ENCODE peak calls at places on chromosome 3, in seven cellular contexts. A is colonic mucosa, E is RWPE1, R is psoas muscle, V is upper lobe of right lung, O is substantia nigra, K is cardiac muscle cell. S is an unnamed sample.

GRCh38 chr3:196989721-196990262 is 21.2 kb upstream of the PIGZ start:
- DNase-seq in O (no peak), V (peak; percentile 61), R (peak; percentile 38), E (no peak), K (no peak), A (no peak), S (no peak)

GRCh38 chr3:25460751-25461150 is 32.7 kb downstream of the RARB start:
- DNase-seq in O (no peak), A (no peak), E (no peak), R (no peak), K (no peak), V (no peak), S (no peak)

GRCh38 chr3:157104521-157104920 is 55.4 kb downstream of the CCNL1 start:
- DNase-seq in A (no peak), O (no peak), R (no peak), E (no peak), V (no peak), K (no peak), S (no peak)

GRCh38 chr3:103794656-103795055 is 1359.8 kb downstream of the ZPLD1 start:
- DNase-seq in K (peak; percentile 23), E (no peak), R (no peak), V (no peak), A (no peak), O (no peak), S (no peak)

GRCh38 chr3:21170964-21171363 is 580.0 kb downstream of the ZNF385D start:
- DNase-seq in A (no peak), O (no peak), K (peak; percentile 37), V (no peak), E (no peak), R (no peak), S (no peak)

GRCh38 chr3:29618395-29619291 is 337.8 kb downstream of the RBMS3 start:
- DNase-seq in R (no peak), O (no peak), K (no peak), E (no peak), A (no peak), V (no peak), S (no peak)

GRCh38 chr3:122727766-122728165 is 47.1 kb downstream of the PARP14 start:
- DNase-seq in E (no peak), V (no peak), K (no peak), O (no peak), R (no peak), A (no peak), S (no peak)

GRCh38 chr3:123374016-123374415 is 74.9 kb downstream of the ADCY5 start:
- DNase-seq in A (no peak), R (no peak), O (no peak), K (no peak), E (no peak), V (peak; percentile 9), S (no peak)

GRCh38 chr3:116444819-116445290 is 432 bp downstream of the LSAMP start:
- DNase-seq in R (no peak), E (no peak), V (no peak), O (peak; percentile 64), A (no peak), K (peak; percentile 41), S (no peak)

GRCh38 chr3:156643729-156644389 is 30.5 kb upstream of the TIPARP start:
- DNase-seq in A (peak; percentile 27), K (peak; percentile 51), E (no peak), O (no peak), V (no peak), R (no peak), S (no peak)

GRCh38 chr3:180294282-180295027 is 257.7 kb upstream of the PEX5L start:
- DNase-seq in R (no peak), A (no peak), E (no peak), V (no peak), O (no peak), K (no peak), S (no peak)

GRCh38 chr3:61061092-61061723 is 190.0 kb downstream of the FHIT start:
- DNase-seq in K (no peak), R (no peak), A (no peak), V (no peak), E (no peak), O (no peak), S (no peak)

GRCh38 chr3:14525685-14526631 is 14.2 kb downstream of the GRIP2 start:
- DNase-seq in O (no peak), V (peak; percentile 42), A (no peak), R (peak; percentile 60), K (no peak), E (no peak), S (no peak)
- H3K27ac ChIP-seq in O (no peak overlapping the region), V (no peak overlapping the region), A (no peak overlapping the region), R (peak overlapping the region; percentile 94), K (no peak overlapping the region), E (no peak overlapping the region), S (peak overlapping the region; percentile 95)

GRCh38 chr3:64213224-64213893 is 11.9 kb downstream of the PRICKLE2 start:
- DNase-seq in E (no peak), K (no peak), R (no peak), V (no peak), A (no peak), O (no peak), S (no peak)
- H3K27ac ChIP-seq in E (peak overlapping the region; percentile 85), K (no peak overlapping the region), R (peak overlapping the region; percentile 63), V (peak overlapping the region; percentile 55), A (no peak overlapping the region), O (no peak overlapping the region), S (peak overlapping the region; percentile 82)

GRCh38 chr3:13152826-13153710 is 79.8 kb upstream of the IQSEC1 start:
- DNase-seq in O (no peak), V (peak; percentile 36), A (no peak), E (no peak), K (no peak), R (no peak), S (no peak)

GRCh38 chr3:13148126-13148525 is 74.9 kb upstream of the IQSEC1 start:
- DNase-seq in R (no peak), K (no peak), E (no peak), O (no peak), A (no peak), V (no peak), S (no peak)

GRCh38 chr3:13148561-13149330 is 75.5 kb upstream of the IQSEC1 start:
- DNase-seq in A (no peak), R (no peak), O (no peak), E (no peak), K (peak; percentile 16), V (peak; percentile 51), S (no peak)

GRCh38 chr3:13149331-13150203 is 76.3 kb upstream of the IQSEC1 start:
- DNase-seq in A (no peak), E (no peak), O (no peak), R (no peak), K (no peak), V (peak; percentile 48), S (no peak)

GRCh38 chr3:13150624-13151023 is 77.4 kb upstream of the IQSEC1 start:
- DNase-seq in K (no peak), A (no peak), V (peak; percentile 35), O (no peak), E (no peak), R (no peak), S (no peak)
- H3K27ac ChIP-seq in K (no peak overlapping the region), A (no peak overlapping the region), V (no peak overlapping the region), O (no peak overlapping the region), E (no peak overlapping the region), R (no peak overlapping the region), S (no peak overlapping the region)

GRCh38 chr3:70990190-70990589 is 593.3 kb downstream of the FOXP1 start:
- DNase-seq in A (no peak), O (no peak), K (no peak), E (no peak), V (no peak), R (no peak), S (no peak)

GRCh38 chr3:70988111-70988510 is 595.4 kb downstream of the FOXP1 start:
- DNase-seq in R (no peak), O (no peak), E (no peak), K (no peak), A (no peak), V (no peak), S (no peak)

GRCh38 chr3:70992131-70992530 is 591.4 kb downstream of the FOXP1 start:
- DNase-seq in V (no peak), O (no peak), E (no peak), R (no peak), K (no peak), A (no peak), S (no peak)

GRCh38 chr3:70990723-70991122 is 592.8 kb downstream of the FOXP1 start:
- DNase-seq in A (no peak), V (no peak), O (no peak), E (no peak), R (no peak), K (no peak), S (no peak)

DNA sequence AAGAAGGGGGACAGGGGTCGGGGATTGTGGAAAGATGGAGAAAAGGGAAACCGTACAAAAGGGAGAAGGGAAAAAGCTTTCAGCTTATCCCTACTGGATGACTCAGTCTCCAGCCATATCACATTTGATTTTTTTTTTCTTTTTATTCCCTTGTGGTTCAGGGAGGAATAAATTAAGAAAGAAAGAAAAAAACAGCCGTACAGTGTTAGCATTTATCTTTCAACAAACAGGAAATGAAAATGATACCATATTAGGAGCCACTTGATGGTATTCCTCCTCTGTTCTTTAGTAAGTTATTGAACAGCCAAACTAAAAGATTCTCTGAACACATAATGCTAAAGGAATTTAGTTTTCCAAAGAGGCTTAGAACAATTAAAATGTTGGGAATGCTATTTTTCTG is 594.4 kb downstream of the FOXP1 start:
- DNase-seq in K (no peak), O (no peak), R (no peak), A (no peak), E (no peak), V (no peak), S (no peak)
- H3K27ac ChIP-seq in K (no peak overlapping the region), O (no peak overlapping the region), R (no peak overlapping the region), A (no peak overlapping the region), E (no peak overlapping the region), V (no peak overlapping the region), S (peak overlapping the region; percentile 38)

S was measured in right atrium auricular region.